ENCODE peak calls at places on chromosome 9, in eight cellular contexts. Y is neural progenitor cell, Q is left ventricle myocardium inferior, W is OCI-LY7, V is sigmoid colon, M is hepatocyte, Z is astrocyte, C is ovary. D is an unnamed sample. For H3K4me1, the result is how much of the 10 kb centered on the place peaks cover.

GRCh38 chr9:73370053-73370452 is 218.4 kb downstream of the ANXA1 start:
- DNase-seq in Y (no peak), Q (no peak), W (no peak), V (no peak), M (no peak), Z (peak), C (no peak), D (no peak)

GRCh38 chr9:4832786-4833579 is 40.2 kb downstream of the RCL1 start:
- DNase-seq in Y (no peak), Q (no peak), W (no peak), V (no peak), M (peak), Z (peak), C (no peak), D (no peak)

GRCh38 chr9:137075275-137075775 is 2.0 kb upstream of the UAP1L1 start:
- DNase-seq in Y (no peak), Q (no peak), W (no peak), V (no peak), M (no peak), Z (no peak), C (no peak), D (peak)

GRCh38 chr9:111810908-111811307 is 16.2 kb upstream of the SHOC1 start:
- DNase-seq in Y (no peak), Q (no peak), W (no peak), V (no peak), M (no peak), Z (no peak), C (no peak), D (no peak)

GRCh38 chr9:29475471-29475870 is 1902.2 kb upstream of the C9orf72 start:
- DNase-seq in Y (no peak), Q (no peak), W (no peak), V (no peak), M (no peak), Z (no peak), C (no peak), D (no peak)

GRCh38 chr9:114387678-114388431 is at the start of gene AKNA:
- DNase-seq in Y (peak), Q (peak), W (peak), V (peak), M (peak), Z (peak), C (peak), D (no peak)

GRCh38 chr9:120434532-120434931 is 145.4 kb downstream of the CDK5RAP2 start:
- DNase-seq in Y (no peak), Q (peak), W (no peak), V (no peak), M (peak), Z (peak), C (peak), D (no peak)

GRCh38 chr9:8879284-8879683 is 1079.7 kb upstream of the DMAC1 start:
- DNase-seq in Y (no peak), Q (no peak), W (no peak), V (no peak), M (no peak), Z (no peak), C (no peak), D (no peak)

GRCh38 chr9:88742483-88742882 is 207.5 kb downstream of the NXNL2 start:
- DNase-seq in Y (no peak), Q (no peak), W (no peak), V (no peak), M (peak), Z (peak), C (no peak), D (no peak)

GRCh38 chr9:121439711-121440110 is 59.9 kb downstream of the GGTA1 start:
- DNase-seq in Y (no peak), Q (no peak), W (no peak), V (no peak), M (peak), Z (no peak), C (no peak), D (no peak)

GRCh38 chr9:135254176-135255032 is 166.9 kb downstream of the OLFM1 start:
- DNase-seq in Y (no peak), Q (peak), W (no peak), V (peak), M (no peak), Z (no peak), C (no peak), D (no peak)

GRCh38 chr9:97934321-97935115 is 3.5 kb downstream of the HEMGN start:
- DNase-seq in Y (peak), Q (no peak), W (peak), V (no peak), M (no peak), Z (no peak), C (no peak), D (no peak)

GRCh38 chr9:70979971-70980370 is 141.4 kb downstream of the TRPM3 start:
- DNase-seq in Y (no peak), Q (no peak), W (no peak), V (no peak), M (no peak), Z (no peak), C (no peak), D (no peak)

GRCh38 chr9:112945620-112946208 is 55.0 kb upstream of the SLC46A2 start:
- DNase-seq in Y (peak), Q (no peak), W (no peak), V (no peak), M (no peak), Z (no peak), C (no peak), D (no peak)

GRCh38 chr9:70093095-70093494 is 49.4 kb downstream of the MAMDC2 start:
- DNase-seq in Y (no peak), Q (no peak), W (no peak), V (no peak), M (no peak), Z (no peak), C (no peak), D (no peak)

GRCh38 chr9:2060425-2060824 is 45.3 kb downstream of the SMARCA2 start:
- DNase-seq in Y (no peak), Q (peak), W (no peak), V (no peak), M (no peak), Z (peak), C (no peak), D (no peak)

GRCh38 chr9:37760416-37761165 is 7.0 kb downstream of the TRMT10B start:
- DNase-seq in Y (no peak), Q (no peak), W (no peak), V (no peak), M (no peak), Z (peak), C (no peak), D (no peak)

GRCh38 chr9:106928350-106928749 is 65.4 kb downstream of the ZNF462 start:
- DNase-seq in Y (no peak), Q (no peak), W (no peak), V (no peak), M (no peak), Z (no peak), C (no peak), D (no peak)

GRCh38 chr9:133199648-133200321 is 9.3 kb downstream of the OBP2B start:
- DNase-seq in Y (no peak), Q (peak), W (no peak), V (no peak), M (no peak), Z (no peak), C (peak), D (no peak)

GRCh38 chr9:15873573-15874177 is 320.8 kb downstream of the CCDC171 start:
- DNase-seq in Y (peak), Q (no peak), W (peak), V (no peak), M (peak), Z (peak), C (no peak), D (no peak)

DNA sequence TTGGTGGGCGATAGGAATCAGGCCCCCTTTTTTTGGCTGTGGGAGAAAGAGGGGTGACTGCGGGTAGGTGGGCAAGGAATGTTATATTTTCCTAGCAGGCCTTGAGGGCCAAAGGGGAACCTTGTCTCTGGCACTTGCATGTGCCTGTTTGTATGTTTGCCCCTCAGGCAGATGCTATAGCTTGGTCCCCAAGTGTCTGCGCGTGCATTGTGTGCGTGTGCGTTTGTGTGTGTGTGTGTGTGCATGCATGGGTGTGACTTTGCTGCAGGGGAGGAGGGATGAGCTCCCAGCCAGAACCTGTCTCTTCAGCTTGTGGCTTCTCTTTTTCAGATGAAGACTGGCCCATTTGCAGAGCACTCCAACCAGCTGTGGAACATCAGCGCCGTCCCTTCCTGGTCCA is 30.9 kb downstream of the PTPA start:
- DNase-seq in Y (no peak), Q (no peak), W (peak), V (no peak), M (no peak), Z (no peak), C (no peak), D (no peak)
- H3K4me1 ChIP-seq in Y (half or more), Q (half or more), W (half or more), V (half or more), M (half or more), Z (half or more), C (half or more), D (under half)

DNA sequence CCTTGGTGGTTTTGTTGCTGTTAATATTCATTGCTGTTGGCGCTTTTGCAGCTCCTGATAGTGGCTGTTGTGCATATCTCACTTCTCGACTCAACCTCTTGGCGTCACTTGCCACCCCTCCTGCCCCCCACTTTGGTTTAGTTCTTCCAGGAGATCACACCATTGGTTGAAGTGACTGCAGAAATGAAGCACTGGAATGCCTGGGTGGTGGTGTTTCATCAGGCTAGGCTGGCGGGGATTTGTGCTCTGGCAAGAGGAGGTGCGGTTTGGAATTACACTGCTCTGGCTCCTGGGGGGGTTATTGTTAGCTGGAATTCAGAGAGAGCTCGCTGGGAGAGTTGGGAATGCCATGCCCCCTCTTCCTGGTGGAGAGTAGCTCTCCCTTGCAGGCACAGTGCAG is 11.5 kb downstream of the PRRC2B start:
- DNase-seq in Y (peak), Q (peak), W (no peak), V (no peak), M (no peak), Z (peak), C (no peak), D (peak)
- H3K4me3 ChIP-seq in Y (peak), Q (peak), W (no peak), V (no peak), M (no peak), Z (peak), C (no peak), D (no peak)

GRCh38 chr9:101397746-101398334 is 578 bp downstream of the MRPL50 start:
- DNase-seq in Y (no peak), Q (no peak), W (no peak), V (no peak), M (no peak), Z (no peak), C (no peak), D (no peak)

GRCh38 chr9:101398930-101399640 is 434 bp downstream of the ZNF189 start:
- DNase-seq in Y (no peak), Q (no peak), W (peak), V (peak), M (peak), Z (no peak), C (no peak), D (no peak)

GRCh38 chr9:101400120-101400519 is 1.5 kb downstream of the ZNF189 start:
- DNase-seq in Y (no peak), Q (peak), W (no peak), V (no peak), M (peak), Z (no peak), C (peak), D (no peak)

GRCh38 chr9:101399641-101399965 is 952 bp downstream of the ZNF189 start:
- DNase-seq in Y (no peak), Q (no peak), W (peak), V (no peak), M (no peak), Z (no peak), C (no peak), D (no peak)

DNA sequence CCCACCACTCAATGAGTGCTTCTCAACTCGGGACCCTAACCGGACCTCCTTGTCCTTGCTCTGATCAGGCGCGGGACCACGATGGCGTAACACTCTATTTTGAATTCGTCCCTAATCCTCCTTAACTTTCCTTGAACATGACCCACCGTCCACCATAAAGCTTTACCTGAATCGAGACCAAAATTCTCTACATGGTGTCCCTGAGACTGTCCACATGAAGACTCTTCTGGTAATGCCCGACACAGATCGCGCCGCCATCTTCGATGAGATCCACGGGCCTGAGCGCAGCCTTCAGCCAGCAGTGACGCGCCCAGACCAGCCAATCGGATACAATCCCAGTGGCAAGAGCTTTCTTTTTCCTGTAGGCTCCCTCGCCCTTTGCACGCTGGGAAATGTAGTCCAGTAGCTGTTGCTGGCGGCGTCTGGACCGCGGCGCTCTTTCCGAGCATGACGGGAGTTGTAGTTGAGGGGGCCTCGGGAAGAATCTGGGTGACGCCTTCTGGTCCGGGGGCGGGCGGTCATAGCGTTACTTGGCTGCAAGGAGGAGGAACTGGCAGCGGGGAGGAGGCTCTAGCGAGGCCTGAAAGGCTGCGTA is at the start of the genes MRPL50 and ZNF189:
- DNase-seq in Y (peak), Q (peak), W (peak), V (peak), M (peak), Z (peak), C (peak), D (peak)
- H3K4me1 ChIP-seq in Y (under half), Q (half or more), W (under half), V (under half), M (under half), Z (under half), C (under half), D (under half)

GRCh38 chr9:131112374-131113159 is 12.8 kb upstream of the NUP214 start:
- DNase-seq in Y (no peak), Q (no peak), W (no peak), V (no peak), M (no peak), Z (no peak), C (no peak), D (no peak)
- H3K4me3 ChIP-seq in Y (no peak), Q (no peak), W (no peak), V (no peak), M (no peak), Z (no peak), C (no peak), D (no peak)